ENCODE peak calls at places on chromosomes 3 and 15, in six cellular contexts. N is H1, M is tibial nerve, F is SK-N-SH, L is stomach, G is A549. C is an unnamed sample.

GRCh38 chr3:164231718-164232117 is 846.6 kb downstream of the SI start:
- DNase-seq in L (no peak), M (no peak), G (no peak), F (no peak), N (no peak), C (no peak)

GRCh38 chr15:44489464-44489863 is 47.5 kb upstream of the EIF3J start:
- DNase-seq in N (no peak), M (no peak), F (no peak), L (no peak), G (no peak), C (no peak)

GRCh38 chr3:15756505-15756904 is 41.3 kb downstream of the ANKRD28 start:
- DNase-seq in F (no peak), L (no peak), G (no peak), M (no peak), N (no peak), C (no peak)

GRCh38 chr15:47732243-47732642 is 14.9 kb downstream of the SEMA6D start:
- DNase-seq in L (no peak), N (no peak), G (no peak), F (no peak), M (no peak), C (no peak)

GRCh38 chr3:5122741-5123706 is 932 bp downstream of the ARL8B start:
- DNase-seq in F (peak; percentile 62), L (peak; percentile 36), M (peak; percentile 50), G (peak; percentile 48), N (peak; percentile 67), C (peak; percentile 76)

GRCh38 chr3:156726456-156726855 is 52.1 kb downstream of the TIPARP start:
- DNase-seq in G (no peak), M (no peak), F (no peak), N (no peak), L (no peak), C (no peak)

GRCh38 chr3:137764563-137765309 is 621 bp downstream of the SOX14 start:
- DNase-seq in L (no peak), M (no peak), N (peak; percentile 69), G (no peak), F (peak; percentile 45), C (no peak)

GRCh38 chr3:46896386-46896785 is 18.9 kb downstream of the PTH1R start:
- DNase-seq in G (no peak), L (no peak), F (no peak), N (no peak), M (no peak), C (peak; percentile 55)

GRCh38 chr3:23537006-23537620 is 268.6 kb upstream of the UBE2E1 start:
- DNase-seq in L (no peak), G (no peak), M (no peak), F (no peak), N (no peak), C (no peak)

GRCh38 chr15:73965094-73965729 is 26.9 kb downstream of the STOML1 start:
- DNase-seq in F (no peak), G (no peak), N (no peak), M (no peak), L (no peak), C (peak; percentile 10)

GRCh38 chr15:81666828-81667227 is 292.8 kb upstream of the TMC3 start:
- DNase-seq in M (no peak), N (no peak), G (no peak), F (no peak), L (no peak), C (no peak)

GRCh38 chr15:75672646-75673425 is 25.1 kb downstream of the SNX33 start:
- DNase-seq in F (peak; percentile 64), G (no peak), N (no peak), L (peak; percentile 62), M (no peak), C (no peak)

GRCh38 chr15:25737218-25737643 is 125.9 kb downstream of the ATP10A start:
- DNase-seq in M (peak; percentile 36), F (no peak), N (no peak), G (no peak), L (no peak), C (no peak)

GRCh38 chr3:123562547-123562946 is 22.3 kb downstream of the HACD2 start:
- DNase-seq in G (no peak), F (no peak), M (no peak), N (no peak), L (no peak), C (no peak)

GRCh38 chr3:98901032-98901464 is 447 bp downstream of the DCBLD2 start:
- DNase-seq in F (peak; percentile 77), M (peak; percentile 32), L (peak; percentile 40), G (no peak), N (peak; percentile 79), C (peak; percentile 56)

GRCh38 chr3:102400142-102400541 is 34.7 kb upstream of the ZPLD1 start:
- DNase-seq in G (no peak), F (no peak), M (no peak), N (no peak), L (no peak), C (no peak)

GRCh38 chr3:51083490-51083889 is 301.6 kb upstream of the MANF start:
- DNase-seq in N (no peak), F (no peak), M (no peak), G (no peak), L (no peak), C (no peak)

GRCh38 chr3:151835751-151836550 is 22.0 kb downstream of the AADAC start:
- DNase-seq in N (no peak), L (no peak), F (no peak), M (no peak), G (peak; percentile 14), C (no peak)

GRCh38 chr3:194640829-194641228 is 7.6 kb upstream of the TMEM44 start:
- DNase-seq in L (no peak), N (no peak), M (no peak), G (no peak), F (no peak), C (no peak)

GRCh38 chr3:2921903-2922302 is 188.3 kb downstream of the IL5RA start:
- DNase-seq in N (no peak), G (peak; percentile 10), M (peak; percentile 7), F (peak; percentile 66), L (no peak), C (no peak)
- TF ChIP-seq CTCF in N (peak; percentile 31), G (peak; percentile 40), M (peak; percentile 18), F (peak; percentile 28), L (no peak), C (peak; percentile 12)

GRCh38 chr3:133489466-133490085 is 83.9 kb upstream of the CDV3 start:
- DNase-seq in N (no peak), G (no peak), F (no peak), L (no peak), M (no peak), C (no peak)
- H3K4me1 ChIP-seq in N (peaks cover 6% of the 10 kb centered on the region), G (no peaks in the 10 kb centered on the region), F (no peaks in the 10 kb centered on the region), L (no peaks in the 10 kb centered on the region), M (no peaks in the 10 kb centered on the region), C (no peaks in the 10 kb centered on the region)

DNA sequence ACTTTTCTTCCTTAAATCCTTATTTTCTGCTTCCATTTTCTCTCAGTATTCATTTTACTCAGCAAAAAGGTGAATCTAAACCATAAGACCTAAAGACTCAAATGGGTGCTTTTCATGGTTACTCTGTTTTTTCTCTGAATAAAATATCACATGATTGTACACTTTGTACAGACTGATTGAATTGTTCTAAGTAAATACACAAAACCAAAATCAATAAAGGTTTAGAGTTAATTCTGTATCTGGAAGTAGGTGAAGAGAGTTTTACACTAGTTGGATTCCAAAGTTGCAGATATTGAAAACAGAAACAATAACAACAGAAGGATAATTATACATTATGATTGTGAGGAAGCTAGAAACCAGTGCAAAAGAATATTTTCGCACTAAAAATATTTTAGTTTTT is 546.2 kb downstream of the TUSC7 start:
- DNase-seq in G (no peak), M (no peak), F (no peak), N (no peak), L (no peak), C (no peak)
- TF ChIP-seq EP300 in G (no peak), M (no peak), F (no peak), N (no peak), L (no peak), C (no peak)

GRCh38 chr3:13047296-13048165 is 25.7 kb downstream of the IQSEC1 start:
- DNase-seq in N (no peak), M (no peak), L (no peak), G (no peak), F (no peak), C (no peak)
- TF ChIP-seq CTCF in N (peak; percentile 46), M (no peak), L (no peak), G (no peak), F (no peak), C (no peak)

DNA sequence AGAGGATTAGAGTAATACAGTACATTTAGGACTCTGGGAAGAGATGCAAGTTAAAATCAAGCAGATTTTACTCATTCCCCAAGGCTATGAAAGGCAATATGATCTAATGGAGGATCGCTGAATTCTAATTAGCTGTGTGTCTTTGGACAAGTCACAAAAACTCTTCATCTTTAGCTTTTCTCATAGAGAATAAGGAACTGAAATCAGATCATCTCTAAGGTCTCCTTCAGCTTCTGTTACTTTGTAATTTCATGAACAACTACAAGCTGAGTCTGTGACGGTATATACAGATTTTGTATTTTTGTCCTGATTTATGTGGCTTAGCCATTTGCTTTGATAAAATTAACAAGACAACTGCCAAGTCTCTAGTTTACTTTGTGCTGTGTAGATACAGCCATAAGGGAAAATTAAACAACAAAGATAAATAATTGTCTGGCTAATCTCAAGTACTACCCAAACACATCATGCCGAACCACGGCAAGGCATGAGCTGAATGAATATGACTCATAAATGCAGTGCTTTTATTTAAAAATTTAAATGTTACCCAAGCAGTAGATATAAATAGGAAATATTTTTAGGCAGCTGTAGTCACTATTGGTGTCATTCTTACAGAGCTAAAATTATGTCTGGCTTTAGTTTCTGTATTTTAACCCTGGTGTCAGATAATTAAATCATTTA is 81.5 kb downstream of the GAP43 start:
- DNase-seq in M (no peak), N (no peak), G (no peak), F (no peak), L (peak; percentile 31), C (no peak)
- H3K4me1 ChIP-seq in M (no peaks in the 10 kb centered on the region), N (peaks cover 2% of the 10 kb centered on the region), G (peaks cover 19% of the 10 kb centered on the region), F (peaks cover 23% of the 10 kb centered on the region), L (peaks cover 22% of the 10 kb centered on the region), C (no peaks in the 10 kb centered on the region)

C was measured in upper lobe of left lung.